ENCODE peak calls at places on chromosomes 6 and 20, in seven cellular contexts. L, V, K, C, T, W and P are unnamed samples.

GRCh38 chr6:124964764-124965105 is 2.5 kb downstream of the RNF217 start:
- DNase-seq in L (no peak), V (no peak), K (no peak), C (no peak), T (no peak), W (no peak), P (no peak)

GRCh38 chr6:140355476-140355875 is 981.0 kb upstream of the CITED2 start:
- DNase-seq in L (no peak), V (no peak), K (no peak), C (no peak), T (peak; percentile 55), W (no peak), P (no peak)

GRCh38 chr20:3248167-3248992 is 9.4 kb upstream of the SLC4A11 start:
- DNase-seq in L (no peak), V (no peak), K (no peak), C (no peak), T (no peak), W (no peak), P (peak; percentile 74)

GRCh38 chr20:9215539-9215938 is 146.7 kb downstream of the PLCB4 start:
- DNase-seq in L (no peak), V (peak; percentile 6), K (peak; percentile 41), C (peak; percentile 33), T (no peak), W (peak; percentile 15), P (no peak)

GRCh38 chr6:106056738-106057390 is 29.3 kb upstream of the PRDM1 start:
- DNase-seq in L (no peak), V (no peak), K (no peak), C (no peak), T (no peak), W (no peak), P (no peak)

GRCh38 chr6:40461643-40462042 is 125.5 kb downstream of the LRFN2 start:
- DNase-seq in L (no peak), V (no peak), K (no peak), C (no peak), T (no peak), W (no peak), P (no peak)

GRCh38 chr20:19022118-19022575 is 190.3 kb upstream of the SLC24A3 start:
- DNase-seq in L (no peak), V (no peak), K (no peak), C (no peak), T (no peak), W (no peak), P (peak; percentile 2)

GRCh38 chr6:56101141-56101553 is 146.2 kb downstream of the COL21A1 start:
- DNase-seq in L (no peak), V (peak; percentile 41), K (peak; percentile 48), C (peak; percentile 77), T (peak; percentile 94), W (no peak), P (no peak)

GRCh38 chr20:63659370-63659769 is 1.3 kb downstream of the RTEL1 start:
- DNase-seq in L (no peak), V (no peak), K (no peak), C (no peak), T (no peak), W (no peak), P (no peak)

GRCh38 chr6:169782966-169783760 is 31.7 kb downstream of the ERMARD start:
- DNase-seq in L (no peak), V (no peak), K (no peak), C (no peak), T (no peak), W (no peak), P (peak; percentile 33)

GRCh38 chr6:167152858-167153257 is 4.9 kb downstream of the GPR31 start:
- DNase-seq in L (peak; percentile 57), V (no peak), K (no peak), C (no peak), T (no peak), W (no peak), P (no peak)

GRCh38 chr6:113654396-113654795 is 202.7 kb upstream of the MARCKS start:
- DNase-seq in L (no peak), V (peak; percentile 41), K (no peak), C (peak; percentile 85), T (peak; percentile 30), W (no peak), P (no peak)

GRCh38 chr6:43383021-43383667 is 13.7 kb upstream of the ZNF318 start:
- DNase-seq in L (no peak), V (no peak), K (no peak), C (no peak), T (peak; percentile 84), W (no peak), P (no peak)

GRCh38 chr6:152635949-152636674 is 1.1 kb downstream of the SYNE1 start:
- DNase-seq in L (no peak), V (no peak), K (no peak), C (no peak), T (peak; percentile 51), W (peak; percentile 56), P (peak; percentile 59)

GRCh38 chr6:10883312-10884244 is 1.7 kb upstream of the GCM2 start:
- DNase-seq in L (no peak), V (no peak), K (no peak), C (no peak), T (no peak), W (no peak), P (peak; percentile 63)

GRCh38 chr6:3209114-3210023 is 18.1 kb downstream of the TUBB2B start:
- DNase-seq in L (peak; percentile 60), V (peak; percentile 96), K (peak; percentile 88), C (peak; percentile 94), T (peak; percentile 98), W (peak; percentile 76), P (peak; percentile 87)

GRCh38 chr6:74410630-74411029 is 714.6 kb downstream of the CD109 start:
- DNase-seq in L (no peak), V (no peak), K (no peak), C (no peak), T (peak; percentile 40), W (no peak), P (no peak)

GRCh38 chr20:8489094-8489883 is 357.2 kb downstream of the PLCB1 start:
- DNase-seq in L (no peak), V (no peak), K (peak; percentile 45), C (no peak), T (no peak), W (no peak), P (no peak)

GRCh38 chr6:26305097-26305841 is 59.7 kb upstream of the BTN3A2 start:
- DNase-seq in L (no peak), V (peak; percentile 80), K (peak; percentile 77), C (peak; percentile 87), T (peak; percentile 87), W (no peak), P (no peak)

GRCh38 chr6:70310063-70310694 is 7.3 kb upstream of the COL9A1 start:
- DNase-seq in L (no peak), V (peak; percentile 40), K (peak; percentile 33), C (peak; percentile 54), T (peak; percentile 53), W (peak; percentile 8), P (no peak)

GRCh38 chr20:46036370-46036769 is 7.4 kb downstream of the SLC12A5 start:
- DNase-seq in L (no peak), V (no peak), K (no peak), C (no peak), T (no peak), W (no peak), P (no peak)

GRCh38 chr20:46035253-46035652 is 6.2 kb downstream of the SLC12A5 start:
- DNase-seq in L (no peak), V (no peak), K (no peak), C (no peak), T (no peak), W (no peak), P (no peak)

GRCh38 chr20:46031701-46032254 is 2.8 kb downstream of the SLC12A5 start:
- DNase-seq in L (no peak), V (no peak), K (no peak), C (no peak), T (no peak), W (peak; percentile 91), P (peak; percentile 81)

GRCh38 chr20:46035713-46036112 is 6.7 kb downstream of the SLC12A5 start:
- DNase-seq in L (no peak), V (no peak), K (no peak), C (no peak), T (no peak), W (no peak), P (no peak)

GRCh38 chr20:46034039-46034438 is 5.0 kb downstream of the SLC12A5 start:
- DNase-seq in L (no peak), V (no peak), K (no peak), C (no peak), T (no peak), W (no peak), P (no peak)
- TF ChIP-seq RAD21 in L (no peak), V (no peak), K (no peak), C (no peak), T (no peak), W (no peak), P (no peak)

GRCh38 chr20:25288291-25289181 is 40.7 kb downstream of the PYGB start:
- DNase-seq in L (peak; percentile 51), V (no peak), K (no peak), C (no peak), T (no peak), W (no peak), P (no peak)

GRCh38 chr20:25292176-25292891 is 44.4 kb downstream of the PYGB start:
- DNase-seq in L (no peak), V (no peak), K (no peak), C (no peak), T (no peak), W (no peak), P (no peak)

GRCh38 chr20:25289886-25290597 is 42.2 kb downstream of the PYGB start:
- DNase-seq in L (no peak), V (no peak), K (no peak), C (no peak), T (no peak), W (no peak), P (no peak)

GRCh38 chr20:25291432-25292133 is 43.7 kb downstream of the PYGB start:
- DNase-seq in L (no peak), V (no peak), K (no peak), C (no peak), T (no peak), W (no peak), P (no peak)

GRCh38 chr20:25290646-25291431 is 43.0 kb downstream of the PYGB start:
- DNase-seq in L (no peak), V (no peak), K (no peak), C (no peak), T (no peak), W (no peak), P (no peak)
- TF ChIP-seq RAD21 in L (no peak), V (no peak), K (no peak), C (no peak), T (no peak), W (no peak), P (no peak)

GRCh38 chr6:36735110-36735971 is 37.7 kb downstream of the RAB44 start:
- DNase-seq in L (no peak), V (no peak), K (no peak), C (no peak), T (peak; percentile 76), W (no peak), P (no peak)
- TF ChIP-seq RAD21 in L (peak; percentile 39), V (no peak), K (no peak), C (no peak), T (no peak), W (no peak), P (no peak)

DNA sequence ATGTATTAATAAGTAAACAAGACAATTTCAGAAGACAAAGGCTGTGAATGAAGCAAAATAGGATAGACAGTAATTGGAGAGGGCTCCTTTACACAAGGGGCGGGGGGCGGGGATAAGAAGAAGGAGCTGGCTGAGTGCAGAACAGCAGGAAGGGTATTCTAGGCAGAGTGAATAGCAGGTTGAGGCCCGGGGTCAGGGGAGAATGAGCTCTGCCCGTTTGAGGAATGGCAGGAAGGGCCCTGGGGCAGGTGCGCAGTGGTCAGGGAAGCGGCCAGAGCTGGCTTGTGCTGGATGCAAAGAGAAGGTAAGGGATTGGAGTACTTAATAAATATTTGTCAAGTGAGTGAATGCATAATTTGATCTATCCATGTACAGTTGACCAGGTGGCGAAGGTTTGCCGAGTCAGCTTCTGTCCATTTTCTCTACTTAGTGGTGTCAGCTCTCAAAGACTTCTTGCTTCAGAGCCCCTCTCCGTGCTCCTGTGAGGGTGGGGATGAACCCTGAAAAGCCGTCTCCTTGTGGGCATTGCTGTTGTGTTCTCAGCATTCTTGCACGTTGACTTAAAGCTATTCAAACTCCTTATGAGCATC is 104.9 kb downstream of the EDN3 start:
- DNase-seq in L (no peak), V (no peak), K (no peak), C (no peak), T (no peak), W (no peak), P (no peak)
- TF ChIP-seq RAD21 in L (no peak), V (no peak), K (no peak), C (no peak), T (no peak), W (no peak), P (no peak)